ENCODE peak calls at places on chromosomes 4 and X, in seven cellular contexts. V is thoracic aorta; K is left lung; E is SW480; J is transverse colon; B is activated T-helper 1 cell treated with Interleukin-2 at 50 U/mL for 16 hours; R is activated naive CD4-positive, alpha-beta T cell treated with anti-CD3 and anti-CD28 coated beads for 36 hours. G is an unnamed sample.

GRCh38 chr4:109848501-109848900 is 594 bp downstream of the LRIT3 start:
- DNase-seq in V (no peak), K (no peak), J (no peak), R (no peak), B (no peak), E (no peak), G (no peak)

GRCh38 chr4:178481564-178481963 is 1039.3 kb upstream of the AGA start:
- DNase-seq in E (no peak), V (no peak), R (no peak), J (no peak), B (no peak), K (no peak), G (no peak)

GRCh38 chrX:23062359-23062758 is 62.6 kb downstream of the DDX53 start:
- DNase-seq in K (no peak), J (no peak), R (no peak), V (no peak), B (no peak), E (no peak), G (no peak)

GRCh38 chrX:38929966-38930421 is 128.7 kb downstream of the MID1IP1 start:
- DNase-seq in J (no peak), V (peak; percentile 6), E (peak; percentile 2), R (no peak), K (no peak), B (no peak), G (peak; percentile 69)

GRCh38 chr4:186931519-186931918 is 207.9 kb upstream of the FAT1 start:
- DNase-seq in E (peak; percentile 14), B (no peak), K (no peak), J (no peak), R (no peak), V (no peak), G (peak; percentile 81)

GRCh38 chrX:80765226-80765625 is 44.5 kb downstream of the BRWD3 start:
- DNase-seq in R (no peak), J (no peak), E (peak; percentile 2), K (no peak), V (no peak), B (no peak), G (peak; percentile 87)

GRCh38 chr4:169604131-169604900 is 8.1 kb downstream of the NEK1 start:
- DNase-seq in K (no peak), B (no peak), E (no peak), R (peak; percentile 26), V (no peak), J (no peak), G (peak; percentile 85)

GRCh38 chr4:83639849-83640493 is 104.1 kb downstream of the GPAT3 start:
- DNase-seq in B (no peak), V (no peak), R (peak; percentile 74), K (no peak), J (peak; percentile 53), E (peak; percentile 47), G (peak; percentile 64)

GRCh38 chr4:70667710-70668535 is 1.6 kb upstream of the JCHAIN start:
- DNase-seq in J (no peak), R (no peak), E (no peak), V (no peak), B (no peak), K (no peak), G (no peak)

GRCh38 chr4:97720869-97721432 is 422.3 kb downstream of the STPG2 start:
- DNase-seq in R (no peak), B (no peak), E (peak; percentile 3), J (no peak), V (no peak), K (no peak), G (peak; percentile 77)

GRCh38 chrX:154420402-154420756 is 8.1 kb upstream of the ATP6AP1 start:
- DNase-seq in E (no peak), K (no peak), B (no peak), R (no peak), J (no peak), V (no peak), G (no peak)

GRCh38 chr4:22607382-22607781 is 85.4 kb upstream of the GBA3 start:
- DNase-seq in B (no peak), J (peak; percentile 56), K (peak; percentile 37), V (no peak), R (peak; percentile 77), E (peak; percentile 49), G (peak; percentile 58)